ENCODE peak calls at places on chromosomes 13 and 19, in ten cellular contexts. E is effector CD4-positive, alpha-beta T cell; O is ACHN; M is EH; S is AG08396; V is thoracic aorta; R is activated naive CD8-positive, alpha-beta T cell treated with anti-CD3 and anti-CD28 coated beads, Interleukin-2, amount 50 U/mL, for 16 hours; X is ecto neural progenitor cell; H is tibial artery; P is stimulated activated CD4-positive, alpha-beta T cell treated with anti-CD3 and anti-CD28 coated beads, Interleukin-2, amount 100 ng/mL, for 48 hours. A is an unnamed sample.

GRCh38 chr19:10936661-10937084 is 8.1 kb downstream of the TIMM29 start:
- DNase-seq in E (peak; percentile 27), O (peak; percentile 79), M (peak; percentile 81), S (peak; percentile 72), V (no peak), R (no peak), X (peak; percentile 75), H (no peak), P (no peak), A (peak; percentile 62)

GRCh38 chr13:111265701-111266035 is 54.8 kb upstream of the TEX29 start:
- DNase-seq in E (no peak), O (no peak), M (no peak), S (no peak), V (no peak), R (no peak), X (no peak), H (no peak), P (no peak), A (no peak)

GRCh38 chr13:80901111-80902014 is 560.4 kb upstream of the SPRY2 start:
- DNase-seq in E (no peak), O (no peak), M (no peak), S (no peak), V (no peak), R (no peak), X (no peak), H (no peak), P (no peak), A (no peak)

GRCh38 chr13:25181597-25181996 is 9.5 kb upstream of the AMER2 start:
- DNase-seq in E (no peak), O (no peak), M (no peak), S (no peak), V (no peak), R (no peak), X (no peak), H (no peak), P (no peak), A (no peak)

GRCh38 chr19:49591731-49592485 is 926 bp downstream of the PRR12 start:
- DNase-seq in E (peak; percentile 28), O (peak; percentile 55), M (peak; percentile 55), S (peak; percentile 62), V (no peak), R (no peak), X (peak; percentile 76), H (peak; percentile 75), P (no peak), A (peak; percentile 47)

GRCh38 chr13:107276936-107277335 is 709.0 kb upstream of the ARGLU1 start:
- DNase-seq in E (no peak), O (no peak), M (no peak), S (no peak), V (no peak), R (no peak), X (no peak), H (no peak), P (no peak), A (no peak)

GRCh38 chr19:20367811-20368294 is 197.7 kb downstream of the ZNF737 start:
- DNase-seq in E (no peak), O (no peak), M (no peak), S (no peak), V (no peak), R (no peak), X (peak; percentile 60), H (no peak), P (no peak), A (no peak)

GRCh38 chr19:46191356-46191755 is 38.2 kb upstream of the IGFL1 start:
- DNase-seq in E (no peak), O (no peak), M (no peak), S (no peak), V (no peak), R (no peak), X (no peak), H (no peak), P (no peak), A (no peak)

GRCh38 chr13:91401916-91402315 is 3.5 kb downstream of the GPC5 start:
- DNase-seq in E (no peak), O (no peak), M (no peak), S (no peak), V (no peak), R (no peak), X (no peak), H (no peak), P (no peak), A (no peak)

GRCh38 chr19:45336696-45337251 is 3.8 kb upstream of the KLC3 start:
- DNase-seq in E (no peak), O (no peak), M (no peak), S (no peak), V (no peak), R (no peak), X (no peak), H (no peak), P (no peak), A (no peak)

GRCh38 chr13:104962411-104962810 is 1573.1 kb downstream of the EFNB2 start:
- DNase-seq in E (no peak), O (no peak), M (no peak), S (no peak), V (no peak), R (no peak), X (no peak), H (no peak), P (no peak), A (no peak)